ENCODE peak calls at places on chromosomes 4 and X, in six cellular contexts. G, B, Y, A, M and C are unnamed samples.

GRCh38 chr4:182447938-182448280 is 204.7 kb downstream of the TENM3 start:
- DNase-seq in G (no peak), B (no peak), Y (no peak), A (no peak), M (no peak), C (peak)

GRCh38 chrX:45851434-45851991 is 650.8 kb upstream of the DIPK2B start:
- DNase-seq in G (peak), B (peak), Y (no peak), A (no peak), M (peak), C (peak)

GRCh38 chr4:5395781-5396180 is 312.6 kb downstream of the EVC2 start:
- DNase-seq in G (no peak), B (no peak), Y (no peak), A (no peak), M (no peak), C (no peak)

GRCh38 chr4:41022116-41022515 is 192.2 kb downstream of the APBB2 start:
- DNase-seq in G (no peak), B (no peak), Y (peak), A (peak), M (no peak), C (peak)

GRCh38 chr4:2040391-2041233 is 18.5 kb upstream of the NAT8L start:
- DNase-seq in G (no peak), B (no peak), Y (no peak), A (no peak), M (no peak), C (no peak)

GRCh38 chr4:65083076-65083475 is 587.2 kb downstream of the EPHA5 start:
- DNase-seq in G (peak), B (no peak), Y (no peak), A (peak), M (no peak), C (no peak)

GRCh38 chrX:139120760-139121159 is 409.2 kb upstream of the FGF13 start:
- DNase-seq in G (peak), B (no peak), Y (peak), A (no peak), M (no peak), C (no peak)

GRCh38 chr4:94358101-94358500 is 15.5 kb upstream of the HPGDS start:
- DNase-seq in G (peak), B (no peak), Y (no peak), A (no peak), M (no peak), C (no peak)

GRCh38 chr4:62191446-62191845 is 991.3 kb downstream of the ADGRL3 start:
- DNase-seq in G (no peak), B (no peak), Y (no peak), A (no peak), M (no peak), C (no peak)

GRCh38 chr4:169621754-169622481 is 1.5 kb downstream of the CLCN3 start:
- DNase-seq in G (peak), B (no peak), Y (peak), A (peak), M (no peak), C (peak)

GRCh38 chrX:78019586-78020483 is 50.4 kb upstream of the PGAM4 start:
- DNase-seq in G (peak), B (no peak), Y (no peak), A (no peak), M (no peak), C (no peak)

GRCh38 chr4:86508436-86508835 is 85.7 kb upstream of the PTPN13 start:
- DNase-seq in G (no peak), B (no peak), Y (peak), A (peak), M (no peak), C (peak)

GRCh38 chrX:140697618-140698017 is 11.9 kb upstream of the LINC00632 start:
- DNase-seq in G (no peak), B (no peak), Y (no peak), A (no peak), M (no peak), C (no peak)

GRCh38 chr4:10260777-10261176 is 144.2 kb upstream of the WDR1 start:
- DNase-seq in G (peak), B (no peak), Y (no peak), A (no peak), M (no peak), C (no peak)

GRCh38 chr4:8577972-8578371 is 2.2 kb upstream of the GPR78 start:
- DNase-seq in G (no peak), B (no peak), Y (no peak), A (no peak), M (no peak), C (no peak)

GRCh38 chrX:133850414-133850813 is 135.0 kb downstream of the GPC3 start:
- DNase-seq in G (no peak), B (no peak), Y (no peak), A (no peak), M (no peak), C (peak)

GRCh38 chr4:180205276-180205675 is 2037.9 kb upstream of the TENM3 start:
- DNase-seq in G (no peak), B (no peak), Y (no peak), A (no peak), M (no peak), C (no peak)

GRCh38 chr4:101287332-101287731 is 60.0 kb downstream of the PPP3CA start:
- DNase-seq in G (no peak), B (no peak), Y (no peak), A (no peak), M (no peak), C (no peak)

GRCh38 chr4:107893171-107894137 is 37.9 kb upstream of the CYP2U1 start:
- DNase-seq in G (peak), B (no peak), Y (no peak), A (no peak), M (no peak), C (peak)

GRCh38 chr4:149896428-149896827 is 80.8 kb upstream of the IQCM start:
- DNase-seq in G (peak), B (peak), Y (peak), A (peak), M (no peak), C (no peak)

GRCh38 chrX:70174754-70175153 is 2.5 kb upstream of the DGAT2L6 start:
- DNase-seq in G (no peak), B (no peak), Y (peak), A (no peak), M (no peak), C (peak)

GRCh38 chrX:32048285-32048684 is 976.4 kb upstream of the FTHL17 start:
- DNase-seq in G (no peak), B (no peak), Y (no peak), A (no peak), M (no peak), C (no peak)

GRCh38 chr4:72208421-72209075 is 176.7 kb downstream of the NPFFR2 start:
- DNase-seq in G (peak), B (no peak), Y (no peak), A (no peak), M (no peak), C (no peak)
- TF ChIP-seq CTCF in G (no peak), B (no peak), Y (no peak), A (no peak), M (no peak), C (no peak)

DNA sequence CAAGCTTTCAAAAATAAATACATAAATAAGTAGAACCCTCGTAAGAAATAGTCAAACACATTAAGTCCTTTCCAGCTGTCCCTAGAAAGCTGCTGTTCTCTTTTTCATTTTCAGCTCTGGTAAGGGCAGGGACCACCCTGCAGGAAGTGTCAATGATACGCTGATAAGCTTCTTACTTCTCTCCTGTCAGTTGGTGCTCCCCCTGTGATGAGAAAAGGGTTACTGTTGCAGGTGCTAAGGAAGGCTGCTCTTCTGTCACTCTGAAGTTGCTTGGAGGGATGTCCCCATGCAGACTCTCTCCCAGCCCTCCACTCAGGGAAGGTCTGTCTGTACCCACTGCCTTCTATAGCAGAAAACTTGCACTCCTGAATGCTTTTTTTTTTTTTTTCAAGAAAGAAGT is 1.4 kb downstream of the CXCL3 start:
- DNase-seq in G (no peak), B (no peak), Y (no peak), A (no peak), M (no peak), C (no peak)
- H3K4me3 ChIP-seq in G (peak), B (no peak), Y (peak), A (peak), M (peak), C (no peak)

DNA sequence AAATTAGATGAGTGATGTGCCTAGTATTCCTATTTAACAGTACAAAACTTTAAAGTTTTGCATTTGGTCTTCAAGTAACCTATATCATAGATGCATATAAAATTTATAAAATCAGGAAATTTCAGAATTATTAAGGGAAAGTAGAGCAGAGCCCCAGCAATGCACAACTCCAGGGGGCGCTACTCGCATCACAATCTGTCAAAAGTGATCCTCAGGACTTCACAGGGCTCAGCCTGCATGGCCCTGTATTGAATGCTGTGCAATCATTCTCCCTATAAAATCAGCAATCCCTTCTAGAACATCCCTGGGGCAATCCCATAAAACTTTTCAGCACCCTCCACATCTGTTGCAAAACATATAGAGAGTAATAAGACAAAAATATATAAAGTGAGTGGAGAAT is 12.4 kb upstream of the PPARGC1A start:
- DNase-seq in G (no peak), B (no peak), Y (no peak), A (no peak), M (no peak), C (no peak)
- TF ChIP-seq CTCF in G (no peak), B (no peak), Y (no peak), A (peak), M (peak), C (no peak)

DNA sequence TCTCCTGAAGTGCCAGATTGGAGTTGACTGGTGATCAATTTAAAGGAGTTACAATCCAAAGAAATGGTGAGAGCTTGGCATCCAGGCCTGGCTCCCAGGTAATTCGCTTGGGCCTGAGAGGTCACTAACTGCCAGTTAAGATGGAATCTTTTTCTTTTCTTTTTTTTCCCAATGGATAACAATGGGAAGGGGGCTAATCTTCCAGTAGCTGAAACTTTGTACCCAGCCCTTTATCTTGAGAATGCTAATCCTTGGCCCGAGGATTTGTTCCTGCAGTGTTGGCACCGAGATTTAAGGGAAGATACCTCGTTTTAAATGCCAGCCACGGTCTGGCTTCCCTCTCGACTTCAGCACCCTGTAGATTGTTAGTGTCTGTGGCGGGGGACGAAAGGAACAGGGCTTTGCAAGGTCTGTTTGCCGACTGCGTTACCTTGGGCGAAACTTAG is 13.4 kb upstream of the PITX2 start:
- DNase-seq in G (no peak), B (peak), Y (no peak), A (no peak), M (no peak), C (no peak)
- H3K4me3 ChIP-seq in G (no peak), B (peak), Y (no peak), A (no peak), M (peak), C (peak)

DNA sequence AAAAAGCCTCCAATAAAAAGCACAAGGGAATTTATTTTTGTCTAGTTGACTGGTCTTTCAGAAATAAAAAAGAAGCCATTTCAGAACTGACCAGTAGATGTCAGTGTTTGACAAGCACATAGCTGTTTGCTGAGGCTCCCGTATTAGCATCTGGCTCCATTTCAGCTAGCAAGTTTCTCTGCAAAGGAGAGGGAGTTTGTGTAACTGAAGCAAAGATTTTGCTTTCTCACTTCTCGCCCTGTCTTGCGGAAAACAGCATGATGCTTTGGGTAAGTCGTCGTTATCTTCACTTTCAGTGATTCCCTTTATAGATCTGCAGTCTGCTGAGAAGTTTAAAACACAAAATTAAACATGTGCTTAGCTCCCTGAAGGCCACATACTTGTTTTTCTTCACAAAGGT is 85.5 kb downstream of the CT47B1 start:
- DNase-seq in G (peak), B (peak), Y (peak), A (peak), M (no peak), C (peak)
- TF ChIP-seq CTCF in G (peak), B (peak), Y (peak), A (peak), M (peak), C (peak)

GRCh38 chr4:78721739-78722138 is 54.4 kb upstream of the BMP2K start:
- DNase-seq in G (no peak), B (no peak), Y (no peak), A (no peak), M (no peak), C (no peak)

GRCh38 chr4:78722320-78722719 is 53.8 kb upstream of the BMP2K start:
- DNase-seq in G (no peak), B (no peak), Y (no peak), A (no peak), M (no peak), C (no peak)

GRCh38 chr4:78720151-78720726 is 55.9 kb upstream of the BMP2K start:
- DNase-seq in G (no peak), B (no peak), Y (no peak), A (no peak), M (no peak), C (no peak)

GRCh38 chr4:78722880-78723279 is 53.3 kb upstream of the BMP2K start:
- DNase-seq in G (no peak), B (no peak), Y (no peak), A (no peak), M (no peak), C (no peak)

GRCh38 chr4:78720994-78721677 is 55.0 kb upstream of the BMP2K start:
- DNase-seq in G (no peak), B (no peak), Y (no peak), A (no peak), M (no peak), C (no peak)
- H3K4me3 ChIP-seq in G (no peak), B (no peak), Y (no peak), A (no peak), M (no peak), C (no peak)

GRCh38 chrX:73214366-73215094 is at the start of gene NAP1L2:
- DNase-seq in G (peak), B (no peak), Y (peak), A (no peak), M (peak), C (no peak)
- TF ChIP-seq CTCF in G (no peak), B (no peak), Y (no peak), A (no peak), M (no peak), C (no peak)